ENCODE peak calls at places on chromosome 10, in nine cellular contexts. W is activated naive CD8-positive, alpha-beta T cell treated with anti-CD3 and anti-CD28 coated beads for 36 hours; Q is upper lobe of right lung; V is stimulated activated CD4-positive, alpha-beta T cell treated with anti-CD3 and anti-CD28 coated beads, Interleukin-15, amount 100 ng/mL, for 1 hour; E is pancreas; S is H7; M is ELF-1; Z is memory B cell; P is left kidney. F is an unnamed sample.

GRCh38 chr10:94279835-94280709 is 82.7 kb downstream of the NOC3L start:
- DNase-seq in E (peak), M (peak), W (peak), Z (peak), Q (peak), S (peak), P (peak), V (peak), F (peak)

GRCh38 chr10:6722616-6723004 is 142.5 kb upstream of the PRKCQ start:
- DNase-seq in V (no peak), M (no peak), Z (no peak), P (no peak), W (no peak), S (no peak), E (no peak), Q (no peak), F (no peak)

GRCh38 chr10:63773962-63774361 is 252.8 kb downstream of the REEP3 start:
- DNase-seq in P (no peak), M (no peak), V (no peak), S (no peak), Q (no peak), W (no peak), Z (no peak), E (no peak), F (no peak)

GRCh38 chr10:104350146-104350635 is 3.4 kb upstream of the CFAP58 start:
- DNase-seq in Q (no peak), P (peak), Z (peak), M (peak), S (peak), E (no peak), V (no peak), W (no peak), F (no peak)

GRCh38 chr10:18549105-18549504 is 102.3 kb downstream of the NSUN6 start:
- DNase-seq in Q (no peak), W (no peak), S (no peak), E (no peak), P (no peak), M (no peak), V (no peak), Z (no peak), F (no peak)

GRCh38 chr10:95350212-95350829 is 59.5 kb upstream of the PDLIM1 start:
- DNase-seq in E (no peak), Z (no peak), S (no peak), V (no peak), P (no peak), M (no peak), W (no peak), Q (no peak), F (no peak)

GRCh38 chr10:24259365-24260125 is 50.6 kb downstream of the KIAA1217 start:
- DNase-seq in V (no peak), S (no peak), P (no peak), Z (no peak), E (no peak), W (no peak), Q (no peak), M (no peak), F (no peak)

GRCh38 chr10:31602541-31603244 is 283.7 kb downstream of the ZEB1 start:
- DNase-seq in Z (no peak), S (peak), P (peak), Q (peak), V (no peak), E (peak), M (peak), W (no peak), F (no peak)

GRCh38 chr10:97426776-97427570 is 982 bp downstream of the PGAM1 start:
- DNase-seq in M (peak), W (no peak), Q (no peak), Z (no peak), P (peak), S (peak), V (no peak), E (no peak), F (no peak)

GRCh38 chr10:22420787-22421517 is 75.7 kb downstream of the SPAG6 start:
- DNase-seq in W (no peak), S (no peak), M (no peak), P (no peak), E (no peak), Q (no peak), Z (no peak), V (no peak), F (no peak)

GRCh38 chr10:126500866-126501265 is 112.6 kb upstream of the ADAM12 start:
- DNase-seq in Z (no peak), W (no peak), M (no peak), P (no peak), E (no peak), Q (no peak), V (no peak), S (no peak), F (no peak)

GRCh38 chr10:5833814-5834213 is 20.6 kb upstream of the GDI2 start:
- DNase-seq in V (no peak), Q (no peak), E (no peak), W (no peak), P (peak), Z (no peak), M (peak), S (no peak), F (no peak)

GRCh38 chr10:359093-359492 is 223.8 kb downstream of the ZMYND11 start:
- DNase-seq in Z (no peak), V (no peak), P (no peak), M (no peak), E (no peak), S (no peak), Q (no peak), W (no peak), F (no peak)

GRCh38 chr10:62306663-62307062 is 38.0 kb upstream of the RTKN2 start:
- DNase-seq in E (no peak), Q (no peak), V (no peak), W (peak), S (no peak), P (no peak), M (no peak), Z (no peak), F (no peak)

GRCh38 chr10:117342638-117343037 is 32.6 kb downstream of the PDZD8 start:
- DNase-seq in Q (no peak), P (no peak), V (no peak), Z (no peak), M (no peak), E (no peak), W (no peak), S (no peak), F (no peak)

GRCh38 chr10:111128331-111129167 is 51.7 kb downstream of the ADRA2A start:
- DNase-seq in S (no peak), M (peak), V (no peak), Z (no peak), E (no peak), P (peak), W (no peak), Q (no peak), F (no peak)

GRCh38 chr10:12360461-12360860 is 11.1 kb downstream of the CAMK1D start:
- DNase-seq in E (no peak), W (no peak), S (peak), P (no peak), Q (no peak), Z (no peak), M (no peak), V (no peak), F (no peak)

F was measured in central memory CD8-positive, alpha-beta T cell.